ENCODE peak calls at places on chromosomes 13 and 19, in seven cellular contexts. N is HepG2; Y is NCI-H1930; E is stimulated activated CD8-positive, alpha-beta memory T cell treated with anti-CD3 and anti-CD28 coated beads, Interleukin-7, amount 100 ng/mL, for 24 hours; D is stimulated activated CD4-positive, alpha-beta T cell treated with anti-CD3 and anti-CD28 coated beads, Interleukin-2, amount 100 ng/mL, for 48 hours; A is spleen; I is ovary. B is an unnamed sample.

GRCh38 chr13:28623782-28624706 is 34.9 kb upstream of the POMP start:
- DNase-seq in D (no peak), A (no peak), E (no peak), Y (no peak), N (no peak), I (no peak), B (peak)

GRCh38 chr19:934865-935422 is 9.1 kb downstream of the ARID3A start:
- DNase-seq in D (no peak), E (no peak), I (peak), N (peak), A (peak), Y (no peak), B (peak)

GRCh38 chr19:17078920-17079709 is 3.5 kb downstream of the MYO9B start:
- DNase-seq in Y (no peak), D (no peak), I (no peak), N (no peak), A (no peak), E (no peak), B (no peak)

GRCh38 chr13:99995503-99996176 is 14.1 kb downstream of the ZIC2 start:
- DNase-seq in D (no peak), Y (peak), N (no peak), E (no peak), I (no peak), A (no peak), B (peak)

GRCh38 chr13:31846984-31847752 is 107.8 kb downstream of the RXFP2 start:
- DNase-seq in Y (no peak), E (no peak), A (peak), D (no peak), N (no peak), I (no peak), B (no peak)

GRCh38 chr13:111420113-111420876 is 99.9 kb downstream of the TEX29 start:
- DNase-seq in N (no peak), E (no peak), Y (no peak), A (no peak), I (no peak), D (no peak), B (no peak)

GRCh38 chr13:114161644-114162532 is 17.2 kb upstream of the CFAP97D2 start:
- DNase-seq in E (no peak), A (peak), N (peak), Y (no peak), D (no peak), I (peak), B (peak)

GRCh38 chr13:113110852-113111315 is 5.3 kb downstream of the F7 start:
- DNase-seq in D (no peak), N (no peak), Y (no peak), E (no peak), I (no peak), A (no peak), B (no peak)

GRCh38 chr13:41960700-41961697 is at the start of gene VWA8:
- DNase-seq in A (peak), I (peak), E (peak), N (peak), Y (peak), D (peak), B (peak)

GRCh38 chr19:49691243-49692101 is 556 bp downstream of the CPT1C start:
- DNase-seq in E (no peak), Y (peak), D (no peak), I (peak), A (no peak), N (no peak), B (peak)

GRCh38 chr19:18848860-18849661 is 17.3 kb downstream of the UPF1 start:
- DNase-seq in Y (no peak), A (peak), D (no peak), E (no peak), N (no peak), I (peak), B (no peak)

GRCh38 chr13:114090476-114090875 is 41.9 kb downstream of the RASA3 start:
- DNase-seq in Y (no peak), E (no peak), I (peak), D (no peak), A (no peak), N (no peak), B (no peak)

GRCh38 chr13:73428137-73428536 is 369.3 kb downstream of the KLF5 start:
- DNase-seq in A (no peak), E (no peak), N (no peak), Y (no peak), D (no peak), I (no peak), B (peak)

GRCh38 chr19:29969891-29970290 is 27.9 kb downstream of the URI1 start:
- DNase-seq in E (no peak), N (no peak), A (no peak), D (no peak), I (no peak), Y (no peak), B (no peak)